ENCODE peak calls at places on chromosomes 16 and 17, in seven cellular contexts. D is effector memory CD4-positive, alpha-beta T cell; K is endodermal cell; N is EL; X is cardiac muscle cell; L is Caki2; B is fibroblast of lung. G is an unnamed sample.

GRCh38 chr17:80774146-80774545 is 217.5 kb upstream of the CHMP6 start:
- DNase-seq in D (no peak), K (no peak), N (no peak), X (no peak), L (no peak), B (no peak), G (no peak)

GRCh38 chr17:7435676-7436555 is 681 bp downstream of the TMEM102 start:
- DNase-seq in D (peak), K (peak), N (peak), X (peak), L (no peak), B (no peak), G (peak)

GRCh38 chr16:81758376-81758775 is 20.7 kb upstream of the PLCG2 start:
- DNase-seq in D (no peak), K (no peak), N (peak), X (peak), L (peak), B (peak), G (no peak)

GRCh38 chr16:6482861-6483530 is 849.6 kb upstream of the RBFOX1 start:
- DNase-seq in D (no peak), K (no peak), N (no peak), X (no peak), L (no peak), B (no peak), G (no peak)

GRCh38 chr17:48997103-48997826 is at the start of gene IGF2BP1:
- DNase-seq in D (no peak), K (peak), N (peak), X (peak), L (no peak), B (peak), G (peak)

GRCh38 chr17:10836966-10837599 is 804 bp downstream of the PIRT start:
- DNase-seq in D (no peak), K (no peak), N (no peak), X (no peak), L (no peak), B (no peak), G (no peak)

GRCh38 chr17:47732399-47733046 is 513 bp upstream of the TBX21 start:
- DNase-seq in D (no peak), K (no peak), N (no peak), X (no peak), L (no peak), B (no peak), G (no peak)

GRCh38 chr17:65514082-65514481 is 47.4 kb downstream of the AXIN2 start:
- DNase-seq in D (no peak), K (peak), N (peak), X (peak), L (no peak), B (peak), G (no peak)

GRCh38 chr16:83932955-83933673 is 19.9 kb upstream of the OSGIN1 start:
- DNase-seq in D (no peak), K (no peak), N (no peak), X (no peak), L (no peak), B (peak), G (no peak)

G was measured in endothelial cell of umbilical vein.